ENCODE peak calls at places on chromosome 2, in ten cellular contexts. S is kidney, M is left ventricle myocardium inferior, Q is lower lobe of right lung, O is fibroblast of lung, D is cardiac muscle cell, G is fibroblast of villous mesenchyme, J is tibial artery, P is HL-60, A is endodermal cell. R is an unnamed sample.

GRCh38 chr2:39247512-39247911 is 3.7 kb upstream of the CDKL4 start:
- DNase-seq in S (no peak), M (no peak), Q (no peak), O (no peak), D (no peak), G (no peak), J (no peak), P (no peak), A (no peak), R (no peak)

GRCh38 chr2:179104736-179105135 is 54.8 kb upstream of the CCDC141 start:
- DNase-seq in S (no peak), M (no peak), Q (no peak), O (peak; percentile 42), D (no peak), G (peak; percentile 45), J (no peak), P (no peak), A (no peak), R (peak; percentile 17)

GRCh38 chr2:8546319-8547283 is 135.3 kb upstream of the ID2 start:
- DNase-seq in S (peak; percentile 44), M (peak; percentile 18), Q (peak; percentile 74), O (no peak), D (no peak), G (no peak), J (no peak), P (peak; percentile 85), A (peak; percentile 30), R (no peak)

GRCh38 chr2:189134485-189134884 is 45.1 kb downstream of the COL5A2 start:
- DNase-seq in S (no peak), M (no peak), Q (no peak), O (peak; percentile 33), D (no peak), G (no peak), J (no peak), P (no peak), A (no peak), R (no peak)

GRCh38 chr2:148483675-148484074 is 160.9 kb upstream of the EPC2 start:
- DNase-seq in S (no peak), M (no peak), Q (no peak), O (peak; percentile 28), D (no peak), G (no peak), J (no peak), P (no peak), A (no peak), R (peak; percentile 2)

GRCh38 chr2:72887836-72888437 is 729 bp downstream of the SPR start:
- DNase-seq in S (peak; percentile 95), M (peak; percentile 87), Q (peak; percentile 91), O (peak; percentile 81), D (peak; percentile 91), G (peak; percentile 89), J (peak; percentile 92), P (peak; percentile 67), A (peak; percentile 97), R (peak; percentile 91)

GRCh38 chr2:238061310-238062202 is 755 bp downstream of the SCLY start:
- DNase-seq in S (peak; percentile 84), M (peak; percentile 19), Q (no peak), O (peak; percentile 34), D (peak; percentile 46), G (peak; percentile 37), J (peak; percentile 23), P (peak; percentile 31), A (peak; percentile 83), R (peak; percentile 51)

GRCh38 chr2:111919794-111920608 is 21.6 kb downstream of the MERTK start:
- DNase-seq in S (peak; percentile 94), M (peak; percentile 34), Q (peak; percentile 90), O (no peak), D (no peak), G (no peak), J (peak; percentile 58), P (no peak), A (peak; percentile 36), R (no peak)

GRCh38 chr2:235699576-235699975 is 205.7 kb downstream of the AGAP1 start:
- DNase-seq in S (no peak), M (no peak), Q (no peak), O (no peak), D (no peak), G (no peak), J (no peak), P (no peak), A (no peak), R (no peak)

GRCh38 chr2:127072970-127073369 is 34.0 kb downstream of the BIN1 start:
- DNase-seq in S (no peak), M (no peak), Q (no peak), O (no peak), D (no peak), G (peak; percentile 54), J (no peak), P (no peak), A (no peak), R (peak; percentile 26)

GRCh38 chr2:239157766-239158165 is 243.1 kb downstream of the HDAC4 start:
- DNase-seq in S (peak; percentile 75), M (peak; percentile 18), Q (peak; percentile 65), O (no peak), D (peak; percentile 33), G (no peak), J (peak; percentile 18), P (no peak), A (peak; percentile 80), R (no peak)

GRCh38 chr2:144522741-144523605 is 3.1 kb upstream of the ZEB2 start:
- DNase-seq in S (peak; percentile 73), M (peak; percentile 56), Q (peak; percentile 66), O (no peak), D (no peak), G (no peak), J (peak; percentile 60), P (peak; percentile 47), A (peak; percentile 86), R (no peak)

GRCh38 chr2:157176602-157177001 is 80.9 kb upstream of the GALNT5 start:
- DNase-seq in S (no peak), M (no peak), Q (no peak), O (no peak), D (no peak), G (no peak), J (no peak), P (no peak), A (no peak), R (no peak)

GRCh38 chr2:85741811-85742507 is 11.8 kb upstream of the ATOH8 start:
- DNase-seq in S (peak; percentile 94), M (peak; percentile 63), Q (peak; percentile 89), O (peak; percentile 94), D (no peak), G (peak; percentile 97), J (peak; percentile 93), P (no peak), A (no peak), R (peak; percentile 95)

GRCh38 chr2:217138284-217138683 is 278.4 kb upstream of the TNP1 start:
- DNase-seq in S (no peak), M (no peak), Q (no peak), O (no peak), D (no peak), G (no peak), J (no peak), P (no peak), A (no peak), R (no peak)
- H3K4me3 ChIP-seq in S (no peak overlapping the region), M (no peak overlapping the region), Q (no peak overlapping the region), O (no peak overlapping the region), D (no peak overlapping the region), G (no peak overlapping the region), J (no peak overlapping the region), P (no peak overlapping the region), A (peak overlapping the region; percentile 38), R (no peak overlapping the region)

GRCh38 chr2:115910270-115910669 is 1467.8 kb downstream of the DPP10 start:
- DNase-seq in S (no peak), M (no peak), Q (no peak), O (no peak), D (peak; percentile 42), G (no peak), J (no peak), P (no peak), A (peak; percentile 53), R (no peak)
- TF ChIP-seq CTCF in S (no peak), M (no peak), Q (no peak), O (no peak), D (no peak), G (no peak), J (no peak), P (no peak), A (peak; percentile 78), R (no peak)

DNA sequence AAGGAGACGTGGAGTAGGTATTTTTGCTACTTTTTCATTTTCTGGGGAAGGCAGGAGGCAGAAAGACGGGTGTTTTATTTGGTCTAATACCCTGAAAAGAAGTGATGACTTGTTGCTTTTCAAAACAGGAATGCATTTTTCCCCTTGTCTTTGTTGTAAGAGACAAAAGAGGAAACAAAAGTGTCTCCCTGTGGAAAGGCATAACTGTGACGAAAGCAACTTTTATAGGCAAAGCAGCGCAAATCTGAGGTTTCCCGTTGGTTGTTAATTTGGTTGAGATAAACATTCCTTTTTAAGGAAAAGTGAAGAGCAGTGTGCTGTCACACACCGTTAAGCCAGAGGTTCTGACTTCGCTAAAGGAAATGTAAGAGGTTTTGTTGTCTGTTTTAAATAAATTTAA is 3.4 kb downstream of the FZD7 start:
- DNase-seq in S (no peak), M (no peak), Q (no peak), O (peak; percentile 61), D (no peak), G (peak; percentile 70), J (no peak), P (no peak), A (no peak), R (no peak)
- H3K4me3 ChIP-seq in S (peak overlapping the region; percentile 35), M (peak overlapping the region; percentile 87), Q (peak overlapping the region; percentile 83), O (peak overlapping the region; percentile 66), D (peak overlapping the region; percentile 86), G (peak overlapping the region; percentile 71), J (peak overlapping the region; percentile 96), P (no peak overlapping the region), A (peak overlapping the region; percentile 97), R (no peak overlapping the region)

DNA sequence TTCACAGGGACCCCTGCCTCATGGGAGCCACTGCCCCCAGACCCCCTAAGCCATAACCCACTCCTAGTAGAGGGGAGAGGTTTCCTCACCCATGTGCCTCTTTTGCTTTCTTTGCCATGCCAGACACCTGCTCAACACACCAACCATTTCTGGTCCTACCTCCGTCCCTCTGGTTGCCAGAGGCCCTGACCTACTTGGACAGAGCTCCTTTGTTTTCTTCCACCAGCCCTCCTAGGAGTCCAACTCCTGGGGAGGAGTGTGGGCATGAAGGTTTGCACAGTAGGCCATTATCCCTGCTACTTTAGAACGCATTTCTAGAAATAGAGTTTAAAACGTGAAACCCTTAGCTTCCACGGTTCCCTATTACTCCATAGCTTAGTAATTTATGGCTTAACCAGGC is 76.6 kb upstream of the FAM237A start:
- DNase-seq in S (no peak), M (no peak), Q (no peak), O (no peak), D (no peak), G (no peak), J (no peak), P (no peak), A (no peak), R (no peak)
- TF ChIP-seq CTCF in S (no peak), M (no peak), Q (no peak), O (no peak), D (no peak), G (no peak), J (no peak), P (no peak), A (no peak), R (no peak)

R was measured in cardiac fibroblast.